ENCODE peak calls at places on chromosomes 13 and 19, in ten cellular contexts. B is bronchial epithelial cell, A is ascending aorta, F is fibroblast of lung, V is left ventricle myocardium inferior, Q is uterus, H is breast epithelium, O is foreskin keratinocyte, W is epithelial cell of esophagus, P is AG09319. I is an unnamed sample.

GRCh38 chr19:15021286-15022007 is 27.8 kb upstream of the CASP14 start:
- DNase-seq in H (no peak), B (no peak), Q (no peak), O (no peak), A (no peak), F (no peak), W (no peak), P (no peak), V (no peak), I (no peak)

GRCh38 chr19:8392017-8392591 is 1.9 kb downstream of the RAB11B start:
- DNase-seq in W (no peak), A (no peak), Q (no peak), P (no peak), F (peak; percentile 43), H (no peak), V (peak; percentile 51), B (no peak), O (no peak), I (no peak)

GRCh38 chr19:11165486-11166030 is 10.0 kb upstream of the SPC24 start:
- DNase-seq in F (no peak), B (no peak), P (no peak), O (no peak), V (no peak), H (no peak), Q (no peak), W (no peak), A (peak; percentile 76), I (no peak)

GRCh38 chr13:98961204-98962105 is 16.4 kb downstream of the DOCK9 start:
- DNase-seq in V (no peak), A (no peak), B (peak; percentile 47), Q (no peak), H (no peak), W (peak; percentile 71), F (no peak), O (peak; percentile 54), P (no peak), I (no peak)

GRCh38 chr13:110560606-110561334 is 752 bp downstream of the RAB20 start:
- DNase-seq in A (peak; percentile 76), B (peak; percentile 34), Q (peak; percentile 33), H (no peak), F (peak; percentile 30), W (peak; percentile 16), P (no peak), O (no peak), V (peak; percentile 29), I (no peak)

GRCh38 chr19:40638327-40638726 is 37.2 kb downstream of the LTBP4 start:
- DNase-seq in P (no peak), V (no peak), O (no peak), Q (no peak), B (no peak), H (no peak), A (no peak), W (no peak), F (no peak), I (no peak)

GRCh38 chr13:99974939-99975561 is 3.5 kb upstream of the ZIC5 start:
- DNase-seq in B (no peak), W (no peak), O (no peak), H (no peak), A (no peak), V (no peak), Q (peak; percentile 7), F (no peak), P (no peak), I (no peak)

GRCh38 chr19:55377356-55378131 is 918 bp downstream of the TMEM190 start:
- DNase-seq in O (no peak), W (no peak), B (no peak), P (no peak), F (no peak), H (no peak), Q (no peak), V (no peak), A (no peak), I (no peak)

GRCh38 chr19:2042485-2043268 is 8.4 kb downstream of the MKNK2 start:
- DNase-seq in B (no peak), V (no peak), O (no peak), Q (peak; percentile 58), W (no peak), F (no peak), A (no peak), P (no peak), H (no peak), I (no peak)

GRCh38 chr13:99022953-99023352 is 45.1 kb upstream of the DOCK9 start:
- DNase-seq in O (no peak), W (peak; percentile 63), P (no peak), B (peak; percentile 38), A (no peak), F (no peak), Q (no peak), H (no peak), V (no peak), I (no peak)

GRCh38 chr13:105814219-105814901 is 721.1 kb downstream of the EFNB2 start:
- DNase-seq in Q (no peak), H (no peak), A (no peak), F (no peak), W (peak; percentile 97), P (no peak), B (peak; percentile 98), O (peak; percentile 97), V (no peak), I (no peak)

GRCh38 chr19:42206871-42207755 is 10.4 kb downstream of the DEDD2 start:
- DNase-seq in A (no peak), Q (no peak), B (peak; percentile 76), F (no peak), O (peak; percentile 61), V (no peak), P (no peak), H (no peak), W (peak; percentile 84), I (no peak)

GRCh38 chr13:89627991-89628390 is 1719.5 kb upstream of the MIR17HG start:
- DNase-seq in H (no peak), W (peak; percentile 93), V (no peak), P (no peak), B (peak; percentile 95), Q (no peak), A (no peak), F (no peak), O (peak; percentile 74), I (no peak)

GRCh38 chr19:13621413-13621812 is 115.1 kb upstream of the CACNA1A start:
- DNase-seq in F (peak; percentile 89), O (peak; percentile 70), P (peak; percentile 79), W (peak; percentile 78), Q (no peak), A (no peak), H (peak; percentile 48), B (peak; percentile 96), V (no peak), I (no peak)

GRCh38 chr19:6204866-6205723 is 69.6 kb downstream of the ACSBG2 start:
- DNase-seq in A (no peak), W (no peak), O (no peak), B (no peak), H (peak; percentile 38), Q (no peak), P (no peak), V (no peak), F (no peak), I (no peak)

GRCh38 chr19:6204212-6204611 is 68.7 kb downstream of the ACSBG2 start:
- DNase-seq in O (no peak), H (peak; percentile 50), P (no peak), F (no peak), B (no peak), A (no peak), W (no peak), Q (no peak), V (no peak), I (no peak)

GRCh38 chr19:6196361-6196760 is 60.9 kb downstream of the ACSBG2 start:
- DNase-seq in F (no peak), H (no peak), V (no peak), A (no peak), O (no peak), B (no peak), W (no peak), P (no peak), Q (no peak), I (no peak)

GRCh38 chr19:6198896-6199239 is 63.4 kb downstream of the ACSBG2 start:
- DNase-seq in V (no peak), W (no peak), O (no peak), P (no peak), Q (no peak), B (no peak), H (no peak), F (no peak), A (no peak), I (no peak)

GRCh38 chr19:6199240-6199983 is 63.9 kb downstream of the ACSBG2 start:
- DNase-seq in A (peak; percentile 99), F (peak; percentile 99), V (peak; percentile 99), Q (peak; percentile 99), P (peak; percentile 98), H (peak; percentile 98), O (peak; percentile 89), B (peak; percentile 94), W (peak; percentile 98), I (peak; percentile 96)
- TF ChIP-seq CTCF in A (peak; percentile 38), F (peak; percentile 18), V (peak; percentile 67), Q (peak; percentile 82), P (no peak), H (peak; percentile 73), O (peak; percentile 39), B (peak; percentile 47), W (peak; percentile 34), I (peak; percentile 53)

GRCh38 chr13:81610613-81611012 is 1269.7 kb upstream of the SPRY2 start:
- DNase-seq in W (no peak), P (no peak), A (no peak), Q (no peak), B (no peak), F (no peak), H (no peak), V (no peak), O (no peak), I (no peak)
- TF ChIP-seq CTCF in W (peak; percentile 20), P (no peak), A (no peak), Q (no peak), B (no peak), F (no peak), H (no peak), V (no peak), O (no peak), I (no peak)

DNA sequence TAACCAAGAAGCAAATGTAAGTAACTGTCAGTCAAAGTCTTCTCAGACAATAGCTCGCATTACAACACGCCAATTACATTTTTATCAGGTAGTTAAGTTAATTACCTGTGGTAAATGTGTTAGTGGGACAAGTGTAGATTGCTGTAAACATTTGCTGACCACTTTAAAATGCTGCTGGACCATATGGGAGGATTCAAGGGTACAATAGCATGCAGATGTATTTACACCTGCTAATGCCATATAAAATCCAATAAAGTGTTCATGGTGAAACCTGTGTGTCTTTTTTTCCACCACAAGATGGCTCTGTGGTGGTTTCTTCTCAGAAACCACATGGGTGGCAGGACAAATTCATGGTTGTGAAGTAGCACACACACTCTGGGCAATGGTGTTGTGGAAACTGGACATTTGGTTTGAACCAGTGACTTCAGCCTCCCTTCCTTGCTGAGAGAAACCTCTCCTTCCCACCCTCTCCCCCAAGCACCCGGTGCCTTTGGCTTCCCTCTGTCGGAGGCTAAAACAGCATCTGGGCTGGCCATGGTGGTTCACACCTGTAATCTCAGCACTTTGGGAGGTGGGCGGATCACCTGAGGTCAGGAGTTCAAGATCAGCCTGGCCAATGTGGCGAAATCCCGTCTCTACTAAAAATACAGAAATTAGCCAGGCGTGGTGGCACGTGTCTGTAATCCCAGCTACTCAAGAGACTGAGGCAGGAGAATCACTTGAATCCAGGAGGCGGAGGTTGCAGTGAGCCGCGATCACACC is 18.1 kb upstream of the GTF3A start:
- DNase-seq in P (no peak), A (peak; percentile 52), V (no peak), F (peak; percentile 58), W (peak; percentile 53), O (no peak), Q (no peak), B (peak; percentile 43), H (no peak), I (no peak)
- TF ChIP-seq CTCF in P (peak; percentile 50), A (peak; percentile 40), V (peak; percentile 69), F (peak; percentile 50), W (peak; percentile 64), O (peak; percentile 71), Q (peak; percentile 46), B (peak; percentile 53), H (peak; percentile 42), I (peak; percentile 33)

GRCh38 chr19:4199699-4200293 is 17.3 kb downstream of the ANKRD24 start:
- DNase-seq in H (no peak), P (no peak), Q (no peak), B (no peak), W (no peak), F (no peak), A (no peak), O (no peak), V (no peak), I (no peak)
- TF ChIP-seq CTCF in H (no peak), P (no peak), Q (no peak), B (no peak), W (no peak), F (no peak), A (no peak), O (no peak), V (no peak), I (no peak)